ENCODE peak calls at places on chromosomes 12 and 14, in five cellular contexts. B is activated T-cell treated with anti-CD3 and anti-CD28 coated beads for 4 hours; W is aorta; M is GM23338; R is stimulated activated CD8-positive, alpha-beta memory T cell treated with anti-CD3 and anti-CD28 coated beads, Interleukin-4, amount 100 ng/mL, for 4 hours. T is an unnamed sample.

GRCh38 chr12:5201554-5202243 is 158.0 kb downstream of the KCNA5 start:
- DNase-seq in W (no peak), B (no peak), M (peak; percentile 71), R (no peak), T (peak; percentile 46)

GRCh38 chr14:72495668-72496067 is 398.2 kb downstream of the DPF3 start:
- DNase-seq in B (no peak), M (no peak), W (no peak), R (no peak), T (no peak)

GRCh38 chr12:117622741-117623140 is 261.3 kb upstream of the NOS1 start:
- DNase-seq in B (no peak), W (no peak), M (no peak), R (no peak), T (no peak)

GRCh38 chr12:68521321-68521839 is 89.3 kb upstream of the RAP1B start:
- DNase-seq in R (no peak), W (no peak), M (no peak), B (no peak), T (no peak)

GRCh38 chr14:91892918-91893527 is 25.7 kb upstream of the TC2N start:
- DNase-seq in B (no peak), W (no peak), R (no peak), M (peak; percentile 83), T (no peak)

GRCh38 chr14:91496790-91497189 is 13.3 kb downstream of the PPP4R3A start:
- DNase-seq in B (no peak), R (no peak), W (no peak), M (peak; percentile 5), T (no peak)

GRCh38 chr14:22614240-22614799 is 16.2 kb downstream of the ABHD4 start:
- DNase-seq in R (no peak), M (no peak), W (peak; percentile 63), B (no peak), T (no peak)

GRCh38 chr14:30402846-30403245 is 156.1 kb upstream of the G2E3 start:
- DNase-seq in M (no peak), W (no peak), B (no peak), R (no peak), T (no peak)

GRCh38 chr14:70988452-70988851 is 81.2 kb downstream of the PCNX1 start:
- DNase-seq in M (peak; percentile 42), B (no peak), R (no peak), W (no peak), T (no peak)

GRCh38 chr14:53784688-53785087 is 171.9 kb downstream of the BMP4 start:
- DNase-seq in W (no peak), R (no peak), M (no peak), B (no peak), T (no peak)

T was measured in NT2/D1.